ENCODE peak calls at places on chromosomes 4 and X, in eight cellular contexts. N is NCI-H345; O is T-helper 17 cell; Q is smooth muscle cell of the brain vasculature; G is GM23248; C is mesendoderm; S is effector memory CD8-positive, alpha-beta T cell; A is neural crest cell. H is an unnamed sample.

GRCh38 chr4:152946460-152946859 is 10.3 kb downstream of the FHDC1 start:
- DNase-seq in N (no peak), O (no peak), Q (no peak), G (no peak), C (no peak), S (no peak), A (no peak), H (no peak)

GRCh38 chr4:6724461-6725111 is 8.6 kb downstream of the BLOC1S4 start:
- DNase-seq in N (no peak), O (no peak), Q (no peak), G (peak; percentile 46), C (no peak), S (no peak), A (no peak), H (no peak)

GRCh38 chr4:55910140-55910539 is 38.6 kb upstream of the CEP135 start:
- DNase-seq in N (no peak), O (no peak), Q (no peak), G (peak; percentile 63), C (no peak), S (no peak), A (no peak), H (no peak)

GRCh38 chrX:137427061-137427778 is 138.7 kb upstream of the ZIC3 start:
- DNase-seq in N (no peak), O (no peak), Q (no peak), G (no peak), C (peak; percentile 67), S (no peak), A (no peak), H (no peak)

GRCh38 chrX:3252744-3253143 is 93.7 kb downstream of the MXRA5 start:
- DNase-seq in N (no peak), O (no peak), Q (no peak), G (peak; percentile 59), C (no peak), S (no peak), A (no peak), H (no peak)

GRCh38 chr4:67712000-67712625 is 11.2 kb upstream of the UBA6 start:
- DNase-seq in N (peak; percentile 14), O (no peak), Q (no peak), G (no peak), C (peak; percentile 16), S (no peak), A (no peak), H (no peak)

GRCh38 chrX:44669626-44670025 is 127.0 kb upstream of the FUNDC1 start:
- DNase-seq in N (no peak), O (no peak), Q (no peak), G (peak; percentile 42), C (no peak), S (no peak), A (no peak), H (no peak)

GRCh38 chr4:80989921-80990544 is 40.5 kb upstream of the BMP3 start:
- DNase-seq in N (peak; percentile 50), O (no peak), Q (peak; percentile 52), G (peak; percentile 77), C (peak; percentile 67), S (peak; percentile 31), A (peak; percentile 20), H (peak; percentile 7)

GRCh38 chr4:48033825-48034413 is 17.3 kb downstream of the NIPAL1 start:
- DNase-seq in N (no peak), O (peak; percentile 47), Q (no peak), G (peak; percentile 37), C (peak; percentile 67), S (peak; percentile 66), A (peak; percentile 8), H (peak; percentile 88)

GRCh38 chr4:110641218-110641617 is 18.3 kb upstream of the PITX2 start:
- DNase-seq in N (no peak), O (no peak), Q (no peak), G (no peak), C (peak; percentile 41), S (no peak), A (no peak), H (no peak)

GRCh38 chrX:41518841-41519220 is 71.7 kb downstream of the NYX start:
- DNase-seq in N (no peak), O (no peak), Q (no peak), G (no peak), C (no peak), S (no peak), A (no peak), H (no peak)

GRCh38 chrX:47201545-47201944 is 7.9 kb downstream of the UBA1 start:
- DNase-seq in N (no peak), O (no peak), Q (no peak), G (no peak), C (no peak), S (no peak), A (no peak), H (no peak)

GRCh38 chr4:184348311-184349233 is 125.8 kb downstream of the IRF2 start:
- DNase-seq in N (no peak), O (no peak), Q (no peak), G (no peak), C (peak; percentile 20), S (no peak), A (no peak), H (no peak)

GRCh38 chrX:79167437-79167836 is 22.9 kb downstream of the GPR174 start:
- DNase-seq in N (no peak), O (no peak), Q (no peak), G (no peak), C (no peak), S (no peak), A (no peak), H (no peak)

GRCh38 chr4:13548059-13548983 is 4.0 kb upstream of the NKX3-2 start:
- DNase-seq in N (peak; percentile 66), O (no peak), Q (no peak), G (peak; percentile 39), C (no peak), S (no peak), A (no peak), H (no peak)

GRCh38 chrX:16695079-16695676 is 17.3 kb downstream of the CTPS2 start:
- DNase-seq in N (peak; percentile 35), O (peak; percentile 26), Q (no peak), G (peak; percentile 40), C (peak; percentile 43), S (peak; percentile 52), A (peak; percentile 80), H (peak; percentile 76)

GRCh38 chr4:95572304-95572991 is 23.7 kb upstream of the UNC5C start:
- DNase-seq in N (no peak), O (no peak), Q (no peak), G (no peak), C (peak; percentile 85), S (no peak), A (no peak), H (no peak)

GRCh38 chr4:177810210-177810609 is 368.0 kb upstream of the AGA start:
- DNase-seq in N (no peak), O (no peak), Q (no peak), G (no peak), C (no peak), S (no peak), A (no peak), H (no peak)

GRCh38 chrX:124030520-124030919 is 69.0 kb downstream of the STAG2 start:
- DNase-seq in N (no peak), O (no peak), Q (no peak), G (no peak), C (no peak), S (no peak), A (no peak), H (no peak)

GRCh38 chr4:187606581-187606980 is 389.0 kb upstream of the ZFP42 start:
- DNase-seq in N (peak; percentile 57), O (no peak), Q (no peak), G (peak; percentile 63), C (peak; percentile 77), S (no peak), A (peak; percentile 11), H (peak; percentile 15)